ENCODE peak calls at places on chromosomes 6 and 20, in five cellular contexts. J, G, I, Z and C are unnamed samples.

GRCh38 chr20:25296094-25297093 is 48.5 kb downstream of the PYGB start:
- DNase-seq in J (peak), G (peak), I (no peak), Z (no peak), C (peak)

GRCh38 chr6:41446907-41447545 is 99.2 kb upstream of the FOXP4 start:
- DNase-seq in J (no peak), G (no peak), I (no peak), Z (no peak), C (no peak)

GRCh38 chr6:133184798-133185380 is 56.3 kb upstream of the EYA4 start:
- DNase-seq in J (peak), G (peak), I (no peak), Z (no peak), C (peak)

GRCh38 chr20:24823989-24824693 is 124.9 kb upstream of the CST7 start:
- DNase-seq in J (no peak), G (no peak), I (no peak), Z (no peak), C (no peak)

GRCh38 chr6:154165488-154165887 is 126.4 kb downstream of the OPRM1 start:
- DNase-seq in J (no peak), G (no peak), I (no peak), Z (no peak), C (no peak)

GRCh38 chr6:127483399-127484055 is 24.3 kb upstream of the KIAA0408 start:
- DNase-seq in J (no peak), G (no peak), I (no peak), Z (no peak), C (no peak)

GRCh38 chr6:18246205-18246604 is 18.1 kb downstream of the DEK start:
- DNase-seq in J (no peak), G (no peak), I (no peak), Z (no peak), C (no peak)

GRCh38 chr20:8012724-8013123 is 6.8 kb downstream of the TMX4 start:
- DNase-seq in J (no peak), G (no peak), I (no peak), Z (no peak), C (no peak)

GRCh38 chr6:83247471-83247870 is 54.3 kb downstream of the RWDD2A start:
- DNase-seq in J (no peak), G (no peak), I (no peak), Z (no peak), C (no peak)

GRCh38 chr6:34516391-34517324 is 39.5 kb downstream of the SPDEF start:
- DNase-seq in J (no peak), G (no peak), I (no peak), Z (no peak), C (no peak)

GRCh38 chr6:30500421-30501069 is 11.2 kb downstream of the HLA-E start:
- DNase-seq in J (no peak), G (peak), I (no peak), Z (no peak), C (no peak)

GRCh38 chr20:535958-536357 is 7.6 kb downstream of the CSNK2A1 start:
- DNase-seq in J (no peak), G (peak), I (no peak), Z (no peak), C (no peak)

GRCh38 chr6:33755070-33755869 is 8.6 kb upstream of the IP6K3 start:
- DNase-seq in J (no peak), G (no peak), I (no peak), Z (no peak), C (no peak)

GRCh38 chr6:25253371-25253770 is 25.8 kb upstream of the CARMIL1 start:
- DNase-seq in J (no peak), G (no peak), I (no peak), Z (no peak), C (no peak)

GRCh38 chr20:37704955-37705354 is 11.1 kb downstream of the CTNNBL1 start:
- DNase-seq in J (no peak), G (no peak), I (no peak), Z (no peak), C (no peak)

GRCh38 chr6:154732538-154732823 is 735 bp upstream of the SCAF8 start:
- DNase-seq in J (no peak), G (no peak), I (no peak), Z (no peak), C (no peak)

GRCh38 chr6:127971386-127971785 is 70.5 kb upstream of the THEMIS start:
- DNase-seq in J (no peak), G (no peak), I (no peak), Z (no peak), C (no peak)

GRCh38 chr6:431986-432385 is 40.4 kb downstream of the IRF4 start:
- DNase-seq in J (no peak), G (no peak), I (no peak), Z (no peak), C (peak)

GRCh38 chr6:31715022-31715683 is at the start of gene LY6G6D:
- DNase-seq in J (no peak), G (no peak), I (no peak), Z (no peak), C (no peak)

GRCh38 chr6:27280064-27280539 is 32.0 kb downstream of the POM121L2 start:
- DNase-seq in J (no peak), G (peak), I (no peak), Z (no peak), C (peak)

GRCh38 chr6:15312500-15312899 is 66.6 kb downstream of the JARID2 start:
- DNase-seq in J (peak), G (peak), I (no peak), Z (no peak), C (peak)

GRCh38 chr20:6533828-6534388 is 233.6 kb upstream of the BMP2 start:
- DNase-seq in J (no peak), G (no peak), I (no peak), Z (no peak), C (no peak)

GRCh38 chr6:32188381-32189081 is 1.5 kb downstream of the PBX2 start:
- DNase-seq in J (no peak), G (no peak), I (no peak), Z (no peak), C (no peak)

GRCh38 chr6:37083243-37084138 is 78.0 kb downstream of the FGD2 start:
- DNase-seq in J (peak), G (no peak), I (peak), Z (no peak), C (no peak)

GRCh38 chr6:1893470-1894130 is 283.9 kb downstream of the FOXC1 start:
- DNase-seq in J (no peak), G (no peak), I (no peak), Z (no peak), C (no peak)

GRCh38 chr6:107128175-107128574 is 12.9 kb upstream of the BEND3 start:
- DNase-seq in J (no peak), G (no peak), I (no peak), Z (no peak), C (no peak)

GRCh38 chr6:13373488-13373886 is 45.1 kb upstream of the TBC1D7 start:
- DNase-seq in J (no peak), G (no peak), I (no peak), Z (no peak), C (no peak)

GRCh38 chr20:20084296-20084752 is 32.0 kb downstream of the CFAP61 start:
- DNase-seq in J (no peak), G (no peak), I (no peak), Z (no peak), C (no peak)

GRCh38 chr20:45617591-45617990 is 11.9 kb upstream of the WFDC10A start:
- DNase-seq in J (no peak), G (no peak), I (no peak), Z (no peak), C (no peak)

GRCh38 chr6:143536461-143536865 is 24.9 kb upstream of the FUCA2 start:
- DNase-seq in J (no peak), G (peak), I (no peak), Z (peak), C (peak)

GRCh38 chr20:34703573-34704176 is 469 bp upstream of the TP53INP2 start:
- DNase-seq in J (no peak), G (peak), I (no peak), Z (no peak), C (no peak)

GRCh38 chr20:5315807-5316187 is 957 bp downstream of the PROKR2 start:
- DNase-seq in J (no peak), G (no peak), I (no peak), Z (no peak), C (no peak)

GRCh38 chr6:7673063-7673536 is 52.8 kb upstream of the BMP6 start:
- DNase-seq in J (no peak), G (peak), I (no peak), Z (no peak), C (peak)

GRCh38 chr6:76644231-76644630 is 571.8 kb upstream of the IMPG1 start:
- DNase-seq in J (no peak), G (no peak), I (no peak), Z (no peak), C (no peak)

GRCh38 chr6:120077489-120077888 is 727.9 kb upstream of the MAN1A1 start:
- DNase-seq in J (no peak), G (peak), I (no peak), Z (no peak), C (peak)

GRCh38 chr6:168363811-168364792 is 44.5 kb upstream of the DACT2 start:
- DNase-seq in J (no peak), G (no peak), I (no peak), Z (no peak), C (no peak)

GRCh38 chr6:149544646-149545257 is 1.1 kb downstream of the PPIL4 start:
- DNase-seq in J (no peak), G (no peak), I (no peak), Z (no peak), C (no peak)